ENCODE peak calls at places on chromosomes 16 and 17, in six cellular contexts. A is IMR-90, T is mesendoderm, U is H1, Y is mesenchymal stem cell, L is H9. D is an unnamed sample.

GRCh38 chr17:80252871-80253270 is 7.8 kb upstream of the RNF213 start:
- DNase-seq in A (no peak), T (peak), U (peak), Y (no peak), L (peak), D (no peak)

GRCh38 chr16:75420987-75421819 is 12.1 kb downstream of the CFDP1 start:
- DNase-seq in A (peak), T (peak), U (peak), Y (peak), L (peak), D (peak)

GRCh38 chr17:41098476-41098875 is 534 bp upstream of the KRTAP4-8 start:
- DNase-seq in A (peak), T (no peak), U (no peak), Y (no peak), L (no peak), D (no peak)

GRCh38 chr17:60391419-60392041 is 403 bp downstream of the USP32 start:
- DNase-seq in A (no peak), T (no peak), U (no peak), Y (no peak), L (no peak), D (no peak)

GRCh38 chr17:37310940-37311339 is 64.8 kb upstream of the C17orf78 start:
- DNase-seq in A (no peak), T (no peak), U (no peak), Y (no peak), L (no peak), D (no peak)

GRCh38 chr17:64214950-64215349 is 48.1 kb downstream of the TEX2 start:
- DNase-seq in A (no peak), T (no peak), U (no peak), Y (no peak), L (no peak), D (no peak)

GRCh38 chr17:72056727-72057290 is 64.0 kb upstream of the SOX9 start:
- DNase-seq in A (no peak), T (no peak), U (peak), Y (no peak), L (peak), D (no peak)

GRCh38 chr16:24509536-24509935 is 29.8 kb upstream of the RBBP6 start:
- DNase-seq in A (no peak), T (no peak), U (no peak), Y (no peak), L (no peak), D (no peak)

GRCh38 chr17:82791532-82791931 is 39.7 kb downstream of the TBCD start:
- DNase-seq in A (peak), T (no peak), U (no peak), Y (peak), L (no peak), D (no peak)

GRCh38 chr17:4881761-4882555 is 17.4 kb upstream of the C17orf107 start:
- DNase-seq in A (peak), T (peak), U (peak), Y (peak), L (peak), D (peak)

GRCh38 chr17:21042434-21043295 is at the start of gene USP22:
- DNase-seq in A (no peak), T (peak), U (peak), Y (no peak), L (peak), D (peak)

GRCh38 chr17:77215281-77215680 is 74.5 kb downstream of the SEC14L1 start:
- DNase-seq in A (no peak), T (no peak), U (no peak), Y (no peak), L (no peak), D (no peak)

DNA sequence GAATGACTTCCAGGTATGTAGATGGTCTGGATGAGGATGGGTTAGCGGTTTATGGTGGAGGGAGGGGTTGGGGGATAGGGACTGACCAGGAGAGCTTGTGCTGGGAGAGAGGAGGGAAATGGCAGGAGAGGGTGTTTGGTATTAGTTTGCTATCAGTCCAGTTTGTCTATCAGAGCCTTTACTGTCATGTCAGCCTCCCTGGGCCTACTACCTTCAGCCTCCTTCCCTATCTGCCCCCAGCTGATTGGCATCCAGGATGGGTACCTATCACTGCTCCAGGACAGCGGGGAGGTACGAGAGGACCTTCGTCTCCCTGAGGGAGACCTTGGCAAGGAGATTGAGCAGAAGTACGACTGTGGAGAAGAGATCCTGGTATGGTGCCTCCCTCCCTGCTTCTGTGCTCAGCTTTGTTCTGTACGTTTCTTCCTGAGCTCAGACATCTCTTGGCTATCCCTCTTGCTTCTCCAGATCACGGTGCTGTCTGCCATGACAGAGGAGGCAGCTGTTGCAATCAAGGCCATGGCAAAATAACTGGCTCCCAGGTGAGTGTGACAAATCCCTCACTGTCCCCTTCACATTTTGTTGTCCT is 3.8 kb downstream of the EIF5A start:
- DNase-seq in A (no peak), T (no peak), U (no peak), Y (no peak), L (no peak), D (no peak)
- H2BK15ac ChIP-seq in A (no peak), T (no peak), U (no peak), Y (no peak), L (no peak), D (no peak)

DNA sequence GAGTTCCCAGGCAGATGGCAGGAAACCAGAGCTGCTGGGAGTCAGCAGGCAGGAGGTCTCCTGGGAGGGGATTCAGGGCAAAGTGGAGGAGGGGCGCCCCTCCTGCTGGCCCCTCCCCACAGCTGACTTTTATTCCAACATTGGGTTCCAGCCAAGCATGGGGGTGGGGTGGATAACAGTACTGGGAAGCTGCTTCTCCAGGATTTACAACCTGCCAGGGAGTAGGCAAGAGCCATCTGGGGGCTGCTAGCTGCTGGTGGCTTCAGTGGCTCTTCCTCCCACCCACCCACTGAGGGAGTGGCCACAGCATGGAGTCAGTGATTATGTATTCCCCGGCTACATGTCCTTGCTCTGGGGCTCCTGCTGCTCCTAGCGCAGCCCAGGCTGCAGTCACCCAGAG is 36.8 kb downstream of the TMEM132E start:
- DNase-seq in A (no peak), T (peak), U (no peak), Y (no peak), L (peak), D (no peak)
- H2BK15ac ChIP-seq in A (no peak), T (no peak), U (no peak), Y (no peak), L (no peak), D (peak)

GRCh38 chr17:78821961-78822360 is 18.7 kb downstream of the USP36 start:
- DNase-seq in A (peak), T (no peak), U (no peak), Y (no peak), L (no peak), D (no peak)

GRCh38 chr17:78818932-78819331 is 21.7 kb downstream of the USP36 start:
- DNase-seq in A (no peak), T (no peak), U (no peak), Y (peak), L (no peak), D (no peak)

GRCh38 chr17:78820841-78821240 is 19.8 kb downstream of the USP36 start:
- DNase-seq in A (no peak), T (no peak), U (no peak), Y (no peak), L (no peak), D (no peak)

GRCh38 chr17:78819402-78819801 is 21.2 kb downstream of the USP36 start:
- DNase-seq in A (no peak), T (no peak), U (no peak), Y (no peak), L (no peak), D (no peak)

DNA sequence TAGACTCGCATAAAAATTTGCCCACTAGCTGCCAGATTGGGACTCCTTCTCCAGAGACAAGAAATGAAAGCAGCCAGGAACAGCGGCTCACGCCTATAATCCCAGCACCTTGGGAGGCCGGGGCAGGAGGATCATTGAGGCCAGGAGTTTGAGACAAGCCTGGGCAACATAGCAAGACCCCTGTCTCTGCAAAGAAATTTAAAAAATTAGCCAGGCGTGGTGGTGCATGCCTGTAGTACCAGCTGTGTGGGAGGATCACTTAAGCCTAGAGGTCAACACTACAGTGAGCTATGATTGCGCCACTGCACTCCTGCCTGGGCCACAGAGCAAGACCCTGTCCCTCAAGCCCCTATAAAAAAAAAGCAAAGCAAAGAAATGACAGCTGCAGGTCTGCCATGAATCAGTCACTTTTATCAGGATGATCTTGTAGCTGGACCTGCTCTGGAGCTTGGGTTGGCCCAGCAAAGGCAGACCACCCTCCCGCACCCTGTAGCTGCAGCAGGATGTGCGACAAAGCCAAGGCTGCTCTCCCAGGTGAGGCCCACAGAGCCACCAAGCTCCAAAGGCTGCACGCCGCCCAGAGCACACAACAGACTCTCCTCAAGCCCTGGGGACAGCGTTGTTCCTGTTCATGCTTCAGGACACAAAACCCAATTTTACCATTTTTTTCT is 20.4 kb downstream of the USP36 start:
- DNase-seq in A (no peak), T (no peak), U (no peak), Y (no peak), L (no peak), D (no peak)
- H2BK15ac ChIP-seq in A (no peak), T (no peak), U (no peak), Y (no peak), L (no peak), D (no peak)

GRCh38 chr16:17417740-17418139 is 53.0 kb downstream of the XYLT1 start:
- DNase-seq in A (no peak), T (no peak), U (no peak), Y (no peak), L (no peak), D (no peak)

GRCh38 chr16:17419266-17419665 is 51.5 kb downstream of the XYLT1 start:
- DNase-seq in A (no peak), T (no peak), U (no peak), Y (no peak), L (no peak), D (no peak)

GRCh38 chr16:17423195-17423594 is 47.6 kb downstream of the XYLT1 start:
- DNase-seq in A (no peak), T (peak), U (peak), Y (no peak), L (peak), D (peak)

GRCh38 chr16:17424771-17425170 is 46.0 kb downstream of the XYLT1 start:
- DNase-seq in A (no peak), T (no peak), U (no peak), Y (no peak), L (no peak), D (no peak)

DNA sequence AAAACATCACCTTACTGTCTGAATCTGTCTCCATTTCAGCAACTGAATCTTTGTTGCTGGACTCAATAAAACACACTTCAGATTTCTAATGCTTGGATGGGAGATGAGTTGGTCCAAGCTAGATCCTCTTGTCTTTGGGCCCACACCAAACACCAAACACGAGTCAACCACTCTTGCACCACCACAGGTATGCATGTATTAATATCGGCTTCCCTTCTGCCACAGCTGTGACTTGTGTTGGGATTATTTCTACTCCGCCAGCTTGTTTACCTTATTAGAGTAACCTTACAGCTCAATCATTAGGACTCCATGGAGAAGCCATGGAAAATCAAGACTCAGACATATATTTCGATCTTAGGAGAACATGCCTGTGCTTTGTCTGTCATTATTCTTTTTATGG is 49.9 kb downstream of the XYLT1 start:
- DNase-seq in A (peak), T (no peak), U (no peak), Y (no peak), L (no peak), D (no peak)
- H2BK15ac ChIP-seq in A (no peak), T (no peak), U (no peak), Y (no peak), L (no peak), D (no peak)

D was measured in neuronal stem cell.